ENCODE peak calls at places on chromosome 1, in four cellular contexts. B is DMS 273 treated with DMSO at 0.1 percent for 48 hours; N is GM10248; P is stimulated activated effector memory CD8-positive, alpha-beta T cell treated with anti-CD3 and anti-CD28 coated beads, Interleukin-12 subunit alpha, Interleukin-12 subunit beta, amount 100 ng/mL, for 72 hours. C is an unnamed sample.
A peak's percentile ranks its signal among the peaks of the same experiment; 100 is the strongest.

GRCh38 chr1:118617916-118618315 is 370.2 kb downstream of the TBX15 start:
- DNase-seq in N (no peak), B (no peak), P (no peak), C (no peak)

GRCh38 chr1:236868625-236869467 is 73.8 kb downstream of the MTR start:
- DNase-seq in N (peak; percentile 37), B (no peak), P (no peak), C (peak; percentile 14)

GRCh38 chr1:201640624-201641023 is 101.7 kb downstream of the NAV1 start:
- DNase-seq in B (peak; percentile 31), N (no peak), P (no peak), C (no peak)

GRCh38 chr1:61812916-61813315 is 70.6 kb downstream of the PATJ start:
- DNase-seq in N (no peak), P (no peak), B (no peak), C (no peak)

GRCh38 chr1:26945728-26946127 is 14.5 kb downstream of the KDF1 start:
- DNase-seq in B (no peak), P (no peak), N (no peak), C (no peak)

GRCh38 chr1:76291737-76292136 is 217.2 kb downstream of the ST6GALNAC3 start:
- DNase-seq in B (no peak), P (no peak), N (no peak), C (no peak)

GRCh38 chr1:10546896-10547295 is 72.1 kb downstream of the PEX14 start:
- DNase-seq in P (no peak), N (no peak), B (no peak), C (no peak)

GRCh38 chr1:185155600-185156320 is 993 bp downstream of the TRMT1L start:
- DNase-seq in B (no peak), N (no peak), P (no peak), C (no peak)

GRCh38 chr1:50060279-50060678 is 36.5 kb upstream of the AGBL4 start:
- DNase-seq in P (no peak), B (no peak), N (no peak), C (no peak)

GRCh38 chr1:218498061-218498938 is 153.2 kb downstream of the TGFB2 start:
- DNase-seq in N (no peak), B (no peak), P (no peak), C (no peak)

GRCh38 chr1:205245096-205245495 is 17.4 kb downstream of the TMCC2 start:
- DNase-seq in N (no peak), B (no peak), P (no peak), C (no peak)

GRCh38 chr1:63407002-63407401 is 39.6 kb downstream of the ALG6 start:
- DNase-seq in B (no peak), N (no peak), P (no peak), C (no peak)

GRCh38 chr1:1422465-1423244 is 1.6 kb upstream of the ANKRD65 start:
- DNase-seq in N (peak; percentile 15), B (no peak), P (no peak), C (no peak)

GRCh38 chr1:171740987-171741871 is 636 bp downstream of the VAMP4 start:
- DNase-seq in N (peak; percentile 61), P (peak; percentile 72), B (peak; percentile 20), C (no peak)

GRCh38 chr1:21608813-21609212 is 60.3 kb downstream of the RAP1GAP start:
- DNase-seq in N (no peak), P (no peak), B (no peak), C (no peak)

GRCh38 chr1:81695741-81696140 is 105.0 kb upstream of the ADGRL2 start:
- DNase-seq in B (no peak), N (no peak), P (no peak), C (no peak)

GRCh38 chr1:245853291-245853690 is 653.8 kb downstream of the SMYD3 start:
- DNase-seq in B (no peak), P (no peak), N (no peak), C (no peak)

GRCh38 chr1:212595229-212595628 is 13.3 kb upstream of the ATF3 start:
- DNase-seq in P (no peak), N (no peak), B (no peak), C (no peak)

GRCh38 chr1:157472959-157473358 is 79.4 kb downstream of the FCRL5 start:
- DNase-seq in P (no peak), N (no peak), B (no peak), C (no peak)

GRCh38 chr1:36089393-36090121 is 865 bp downstream of the ADPRS start:
- DNase-seq in B (no peak), P (no peak), N (peak; percentile 40), C (no peak)